ENCODE peak calls at places on chromosome 12, in four cellular contexts. H, R, W and D are unnamed samples.

GRCh38 chr12:81610955-81611889 is 147.9 kb downstream of the PPFIA2 start:
- DNase-seq in H (peak), W (peak), R (peak), D (no peak)

GRCh38 chr12:1580036-1580435 is 14.3 kb downstream of the FBXL14 start:
- DNase-seq in W (no peak), H (no peak), R (no peak), D (no peak)

GRCh38 chr12:104352106-104352713 is 48.7 kb downstream of the EID3 start:
- DNase-seq in R (no peak), H (no peak), W (no peak), D (no peak)

GRCh38 chr12:64522316-64522715 is 70.4 kb downstream of the TBK1 start:
- DNase-seq in H (no peak), R (no peak), W (no peak), D (no peak)

GRCh38 chr12:119684730-119685129 is 16.8 kb downstream of the PRKAB1 start:
- DNase-seq in W (no peak), H (no peak), R (no peak), D (no peak)

GRCh38 chr12:89450922-89451321 is 73.7 kb downstream of the GALNT4 start:
- DNase-seq in H (no peak), W (no peak), R (peak), D (no peak)

GRCh38 chr12:106163712-106164111 is 25.0 kb upstream of the NUAK1 start:
- DNase-seq in H (no peak), R (no peak), W (no peak), D (no peak)

GRCh38 chr12:119692410-119692809 is 24.5 kb downstream of the PRKAB1 start:
- DNase-seq in W (no peak), H (peak), R (no peak), D (no peak)

GRCh38 chr12:88650715-88651114 is 70.4 kb upstream of the KITLG start:
- DNase-seq in W (no peak), R (peak), H (no peak), D (no peak)

GRCh38 chr12:57235012-57235727 is 5.7 kb downstream of the SHMT2 start:
- DNase-seq in W (peak), H (peak), R (no peak), D (no peak)

GRCh38 chr12:65121049-65121955 is at the start of gene WIF1:
- DNase-seq in R (peak), W (peak), H (peak), D (peak)

GRCh38 chr12:110244829-110245228 is 36.2 kb upstream of the ATP2A2 start:
- DNase-seq in H (no peak), R (no peak), W (no peak), D (no peak)

GRCh38 chr12:96260644-96261043 is 66.5 kb downstream of the ELK3 start:
- DNase-seq in R (no peak), W (no peak), H (no peak), D (no peak)

GRCh38 chr12:124466200-124467128 is 100.9 kb downstream of the NCOR2 start:
- DNase-seq in R (no peak), H (no peak), W (peak), D (no peak)

GRCh38 chr12:32273712-32274111 is 125.6 kb upstream of the FGD4 start:
- DNase-seq in H (no peak), R (no peak), W (no peak), D (no peak)

GRCh38 chr12:57000393-57000792 is 6.0 kb downstream of the ZBTB39 start:
- DNase-seq in H (no peak), W (no peak), R (no peak), D (no peak)

GRCh38 chr12:34400986-34401658 is 378.8 kb downstream of the ALG10 start:
- DNase-seq in W (peak), H (peak), R (no peak), D (no peak)

GRCh38 chr12:111298583-111299436 is 70.1 kb downstream of the PHETA1 start:
- DNase-seq in H (peak), W (peak), R (peak), D (no peak)

GRCh38 chr12:59596232-59597143 is 659 bp downstream of the SLC16A7 start:
- DNase-seq in H (peak), R (peak), W (peak), D (peak)

GRCh38 chr12:12267801-12268200 is 957 bp upstream of the LRP6 start:
- DNase-seq in W (no peak), H (peak), R (peak), D (no peak)

GRCh38 chr12:22231836-22232235 is 102.7 kb downstream of the ST8SIA1 start:
- DNase-seq in W (no peak), H (no peak), R (no peak), D (no peak)

GRCh38 chr12:57898308-57898970 is 42.9 kb upstream of the ATP23 start:
- DNase-seq in W (no peak), H (no peak), R (no peak), D (no peak)

GRCh38 chr12:63149884-63150254 is 1.1 kb downstream of the AVPR1A start:
- DNase-seq in W (no peak), H (peak), R (no peak), D (no peak)

GRCh38 chr12:123671876-123672275 is 963 bp downstream of the TCTN2 start:
- DNase-seq in R (no peak), H (no peak), W (no peak), D (no peak)

GRCh38 chr12:9077576-9078031 is 38.1 kb downstream of the A2M start:
- DNase-seq in W (no peak), H (no peak), R (no peak), D (no peak)

GRCh38 chr12:75205556-75205955 is 4.1 kb downstream of the KCNC2 start:
- DNase-seq in R (no peak), H (no peak), W (no peak), D (no peak)

GRCh38 chr12:38589310-38589632 is 272.7 kb downstream of the ALG10B start:
- DNase-seq in H (no peak), W (no peak), R (no peak), D (no peak)

GRCh38 chr12:41142376-41142775 is 45.7 kb upstream of the PDZRN4 start:
- DNase-seq in W (no peak), H (no peak), R (no peak), D (no peak)

GRCh38 chr12:114291389-114292075 is 114.4 kb downstream of the TBX5 start:
- DNase-seq in W (no peak), R (no peak), H (no peak), D (no peak)

GRCh38 chr12:51200806-51201205 is 17.1 kb downstream of the POU6F1 start:
- DNase-seq in R (no peak), W (no peak), H (no peak), D (no peak)

GRCh38 chr12:53569174-53569557 is 57.0 kb downstream of the ATF7 start:
- DNase-seq in W (no peak), R (peak), H (no peak), D (no peak)

GRCh38 chr12:58920102-58920955 is at the start of gene LRIG3:
- DNase-seq in W (peak), H (peak), R (peak), D (peak)

GRCh38 chr12:107545737-107546363 is 139.7 kb upstream of the PWP1 start:
- DNase-seq in W (no peak), H (no peak), R (no peak), D (no peak)

GRCh38 chr12:101414533-101415119 is 7.1 kb upstream of the ARL1 start:
- DNase-seq in R (peak), H (peak), W (no peak), D (no peak)

GRCh38 chr12:54160807-54161480 is 27.8 kb downstream of the SMUG1 start:
- DNase-seq in R (no peak), H (no peak), W (no peak), D (no peak)

GRCh38 chr12:52202361-52203078 is 10.7 kb upstream of the KRT80 start:
- DNase-seq in W (no peak), H (no peak), R (no peak), D (no peak)

DNA sequence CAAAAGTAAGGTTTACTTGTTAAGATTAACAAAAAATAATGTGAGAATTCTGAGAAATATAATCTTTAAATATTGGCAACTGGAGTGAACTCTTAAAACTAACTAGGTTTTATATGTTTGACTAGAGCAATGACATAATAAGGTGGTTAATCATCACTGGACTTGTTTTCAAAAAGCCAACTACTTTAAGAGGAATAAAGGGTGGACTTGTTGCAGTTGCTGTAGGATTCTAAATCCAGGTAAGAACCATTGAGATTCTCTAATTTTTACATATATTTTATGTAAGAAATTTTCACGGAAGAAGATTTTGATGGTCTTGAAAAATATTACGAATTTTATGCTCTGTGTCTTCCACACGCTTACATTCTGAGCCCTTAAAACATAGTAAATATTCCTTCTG is at the start of gene SLCO1B1:
- DNase-seq in H (no peak), R (no peak), W (no peak), D (no peak)
- H3K27ac ChIP-seq in H (no peak), R (no peak), W (no peak), D (no peak)

DNA sequence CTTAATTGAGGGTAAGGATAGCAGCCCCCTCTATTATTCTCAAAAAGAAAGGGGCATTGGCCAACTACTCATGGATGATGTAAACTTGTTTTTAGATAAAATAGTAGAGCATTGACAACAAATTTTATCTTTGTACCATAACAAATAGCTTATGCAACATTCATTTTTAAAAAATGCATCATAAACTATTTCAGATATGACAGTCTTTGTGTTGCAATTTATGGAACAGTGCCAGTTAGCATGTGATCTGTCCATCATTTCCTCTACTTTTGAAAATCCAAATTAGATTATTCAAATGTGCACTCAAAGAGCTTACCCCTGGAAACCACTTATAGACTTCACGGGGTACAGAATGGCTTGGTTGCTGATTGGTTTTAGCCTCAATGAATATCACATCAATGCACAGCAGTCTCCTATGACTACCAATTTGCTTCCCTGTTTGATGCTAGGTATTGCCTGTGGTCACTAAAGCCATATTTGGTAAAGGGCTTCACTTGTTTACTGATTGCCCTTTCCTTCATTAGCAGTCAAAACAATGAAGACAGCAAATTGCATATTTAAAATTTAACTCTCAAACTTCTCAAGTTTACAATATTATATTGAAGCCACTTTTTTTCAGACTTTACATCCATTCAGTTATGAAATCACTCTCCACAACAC is 274.9 kb upstream of the MGAT4C start:
- DNase-seq in H (no peak), R (no peak), W (no peak), D (no peak)
- H3K27ac ChIP-seq in H (no peak), R (no peak), W (no peak), D (no peak)

GRCh38 chr12:127480775-127481314 is 786.1 kb upstream of the TMEM132C start:
- DNase-seq in H (no peak), W (no peak), R (no peak), D (no peak)
- H3K27ac ChIP-seq in H (no peak), W (no peak), R (no peak), D (no peak)

GRCh38 chr12:48038085-48038484 is 33.8 kb upstream of the COL2A1 start:
- DNase-seq in H (no peak), W (no peak), R (no peak), D (no peak)
- H3K27ac ChIP-seq in H (no peak), W (no peak), R (no peak), D (no peak)

GRCh38 chr12:92134638-92135274 is 10.9 kb downstream of the BTG1 start:
- DNase-seq in R (peak), H (no peak), W (no peak), D (no peak)

GRCh38 chr12:92136021-92136735 is 9.5 kb downstream of the BTG1 start:
- DNase-seq in W (no peak), R (no peak), H (no peak), D (no peak)

GRCh38 chr12:92138144-92138543 is 7.5 kb downstream of the BTG1 start:
- DNase-seq in R (peak), H (no peak), W (no peak), D (no peak)

GRCh38 chr12:92138626-92139025 is 7.0 kb downstream of the BTG1 start:
- DNase-seq in W (no peak), R (no peak), H (no peak), D (no peak)

DNA sequence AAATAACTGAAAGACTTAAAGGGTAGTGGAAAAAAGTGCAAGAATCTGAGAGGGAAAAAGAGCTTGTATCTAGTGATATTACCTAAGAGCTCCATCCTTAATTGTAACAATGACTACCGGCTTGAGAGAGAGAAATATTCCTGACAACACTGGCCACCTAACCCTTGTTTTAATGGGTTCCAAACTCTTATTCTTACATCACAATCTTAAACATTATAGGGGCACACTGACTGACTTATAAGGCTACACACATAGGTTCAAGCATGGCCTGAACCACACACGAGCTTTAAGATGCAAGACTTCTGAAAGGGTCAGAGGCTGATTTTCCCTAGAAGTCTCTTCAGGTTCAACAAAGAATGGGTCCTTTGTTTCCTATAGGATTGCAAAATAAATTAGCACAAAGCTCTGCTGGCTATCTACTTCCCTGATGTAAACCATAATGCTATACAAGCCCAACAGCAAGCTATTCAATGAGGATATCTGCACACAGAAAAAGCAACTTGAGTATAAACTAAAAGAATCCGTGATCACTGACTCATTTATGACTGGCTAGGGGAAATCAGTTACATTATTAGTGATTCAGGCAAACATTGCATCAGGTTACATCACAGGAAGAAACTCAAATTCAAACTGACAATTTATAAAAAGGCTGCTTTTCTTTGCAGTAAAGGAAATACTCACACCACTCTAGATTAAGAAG is 8.6 kb downstream of the BTG1 start:
- DNase-seq in H (no peak), W (no peak), R (peak), D (no peak)
- H3K27ac ChIP-seq in H (peak), W (peak), R (peak), D (no peak)

DNA sequence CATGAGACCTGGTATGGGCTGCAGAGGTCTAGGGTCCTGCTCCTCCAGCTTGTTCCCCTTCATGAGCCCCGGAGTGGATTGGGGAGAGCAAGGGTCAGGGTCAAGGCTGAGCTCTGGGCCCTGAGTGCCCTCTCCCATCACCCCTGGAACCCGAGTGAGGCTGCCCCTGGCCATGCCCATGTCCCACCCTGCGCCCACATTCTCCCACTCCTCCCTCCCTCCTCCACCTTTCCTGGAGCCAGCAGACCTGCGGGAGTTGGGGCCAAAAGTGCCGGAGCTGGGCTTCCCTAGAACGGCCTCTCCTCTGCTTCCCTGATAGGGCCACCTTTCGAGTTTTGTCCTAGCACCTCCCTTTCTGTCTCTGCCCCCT is 597 bp downstream of the SCNN1A start:
- DNase-seq in W (no peak), R (no peak), H (no peak), D (no peak)
- H3K27ac ChIP-seq in W (peak), R (no peak), H (no peak), D (no peak)

GRCh38 chr12:113136128-113136989 is 798 bp upstream of the RASAL1 start:
- DNase-seq in H (peak), R (no peak), W (no peak), D (peak)
- H3K27ac ChIP-seq in H (no peak), R (no peak), W (no peak), D (peak)